ENCODE peak calls at places on chromosomes 5 and 9, in seven cellular contexts. Y, I, D, K, G, H and O are unnamed samples.

GRCh38 chr5:362978-363765 is 41.7 kb downstream of the AHRR start:
- DNase-seq in H (no peak), Y (no peak), D (no peak), G (no peak), I (no peak), K (no peak), O (no peak)

GRCh38 chr9:89750117-89750551 is 145.3 kb downstream of the GADD45G start:
- DNase-seq in H (no peak), G (no peak), K (no peak), Y (no peak), I (no peak), D (no peak), O (no peak)

GRCh38 chr5:163727028-163727427 is 221.6 kb downstream of the MAT2B start:
- DNase-seq in H (no peak), K (no peak), I (no peak), D (no peak), Y (no peak), G (no peak), O (no peak)

GRCh38 chr9:87445646-87446045 is 52.0 kb upstream of the DAPK1 start:
- DNase-seq in K (no peak), H (peak), D (no peak), G (peak), I (no peak), Y (no peak), O (no peak)

GRCh38 chr9:27870404-27870803 is 297.1 kb upstream of the C9orf72 start:
- DNase-seq in D (peak), H (no peak), I (no peak), G (no peak), Y (no peak), K (no peak), O (no peak)

GRCh38 chr5:169164481-169164925 is 136.4 kb downstream of the SLIT3 start:
- DNase-seq in I (peak), D (no peak), Y (no peak), H (no peak), K (no peak), G (peak), O (no peak)

GRCh38 chr5:138753794-138754698 is 821 bp downstream of the CTNNA1 start:
- DNase-seq in Y (peak), I (peak), D (peak), H (peak), G (peak), K (no peak), O (no peak)

GRCh38 chr5:168778536-168778935 is 199.4 kb upstream of the PANK3 start:
- DNase-seq in I (no peak), Y (no peak), G (no peak), K (no peak), H (no peak), D (no peak), O (no peak)

GRCh38 chr9:113131689-113132151 is 19.1 kb upstream of the SLC31A2 start:
- DNase-seq in H (no peak), I (no peak), K (no peak), G (peak), D (peak), Y (no peak), O (no peak)

GRCh38 chr5:132487841-132488555 is 2.6 kb downstream of the IRF1 start:
- DNase-seq in K (no peak), I (no peak), H (peak), D (no peak), Y (no peak), G (no peak), O (peak)